ENCODE peak calls at places on chromosomes 5 and 9, in eight cellular contexts. T is progenitor cell of endocrine pancreas; S is T-cell; U is activated naive CD4-positive, alpha-beta T cell treated with anti-CD3 and anti-CD28 coated beads, Interleukin-2, amount 50 U/mL, for 72 hours; A is HTR-8/SVneo; K is hypothalamus; B is activated CD4-positive, CD25-positive, alpha-beta regulatory T cell; V is naive thymus-derived CD8-positive, alpha-beta T cell. N is an unnamed sample.

GRCh38 chr9:110389148-110389783 is 51.6 kb upstream of the TXNDC8 start:
- DNase-seq in T (no peak), S (no peak), U (no peak), A (no peak), K (no peak), B (no peak), V (no peak), N (no peak)

GRCh38 chr5:139752506-139753350 is 42.9 kb upstream of the PSD2 start:
- DNase-seq in T (no peak), S (no peak), U (no peak), A (peak; percentile 51), K (no peak), B (no peak), V (no peak), N (no peak)

GRCh38 chr5:157913575-157913974 is 54.6 kb upstream of the CLINT1 start:
- DNase-seq in T (no peak), S (no peak), U (no peak), A (no peak), K (no peak), B (no peak), V (no peak), N (no peak)

GRCh38 chr5:163624466-163624865 is 119.0 kb downstream of the MAT2B start:
- DNase-seq in T (no peak), S (no peak), U (no peak), A (no peak), K (no peak), B (no peak), V (no peak), N (no peak)

GRCh38 chr5:1227669-1228068 is 2.5 kb downstream of the SLC6A18 start:
- DNase-seq in T (no peak), S (no peak), U (no peak), A (peak; percentile 96), K (no peak), B (no peak), V (no peak), N (no peak)

GRCh38 chr5:128213340-128213739 is 129.8 kb downstream of the SLC12A2 start:
- DNase-seq in T (peak; percentile 31), S (no peak), U (peak; percentile 39), A (peak; percentile 30), K (peak; percentile 21), B (no peak), V (no peak), N (peak; percentile 75)

GRCh38 chr9:121680236-121680635 is 28.8 kb downstream of the DAB2IP start:
- DNase-seq in T (no peak), S (no peak), U (no peak), A (no peak), K (no peak), B (no peak), V (no peak), N (no peak)

GRCh38 chr9:126719677-126720435 is 85.0 kb upstream of the ZBTB43 start:
- DNase-seq in T (no peak), S (peak; percentile 90), U (peak; percentile 79), A (peak; percentile 34), K (peak; percentile 45), B (peak; percentile 69), V (peak; percentile 90), N (peak; percentile 86)

GRCh38 chr5:43582082-43583005 is 20.6 kb upstream of the NNT start:
- DNase-seq in T (no peak), S (no peak), U (no peak), A (no peak), K (no peak), B (no peak), V (no peak), N (no peak)

GRCh38 chr5:52950686-52951085 is 38.5 kb upstream of the ITGA2 start:
- DNase-seq in T (no peak), S (no peak), U (no peak), A (no peak), K (no peak), B (no peak), V (no peak), N (no peak)

GRCh38 chr9:124054671-124055212 is 43.2 kb downstream of the LHX2 start:
- DNase-seq in T (no peak), S (no peak), U (peak; percentile 43), A (peak; percentile 43), K (no peak), B (no peak), V (no peak), N (no peak)

GRCh38 chr5:35046754-35047153 is 995 bp downstream of the AGXT2 start:
- DNase-seq in T (no peak), S (no peak), U (no peak), A (peak; percentile 81), K (no peak), B (no peak), V (no peak), N (no peak)

GRCh38 chr5:29085142-29085541 is 2046.8 kb upstream of the CDH9 start:
- DNase-seq in T (no peak), S (no peak), U (no peak), A (no peak), K (no peak), B (no peak), V (no peak), N (no peak)

GRCh38 chr5:39274388-39275085 is 55.2 kb upstream of the FYB1 start:
- DNase-seq in T (no peak), S (no peak), U (no peak), A (no peak), K (no peak), B (no peak), V (no peak), N (no peak)

GRCh38 chr9:3497857-3498256 is 27.9 kb downstream of the RFX3 start:
- DNase-seq in T (no peak), S (no peak), U (no peak), A (no peak), K (no peak), B (no peak), V (no peak), N (no peak)

GRCh38 chr5:131368866-131369265 is 105.0 kb downstream of the CDC42SE2 start:
- DNase-seq in T (no peak), S (no peak), U (no peak), A (no peak), K (no peak), B (no peak), V (no peak), N (no peak)

GRCh38 chr5:164679461-164679860 is 1174.0 kb downstream of the MAT2B start:
- DNase-seq in T (no peak), S (no peak), U (no peak), A (no peak), K (no peak), B (no peak), V (no peak), N (no peak)

GRCh38 chr5:40877371-40877988 is 31.8 kb upstream of the C7 start:
- DNase-seq in T (no peak), S (no peak), U (peak; percentile 6), A (no peak), K (no peak), B (no peak), V (no peak), N (no peak)

GRCh38 chr9:84254972-84255371 is 85.6 kb downstream of the SLC28A3 start:
- DNase-seq in T (no peak), S (no peak), U (no peak), A (no peak), K (no peak), B (no peak), V (no peak), N (no peak)

GRCh38 chr9:123375725-123376132 is 19.7 kb downstream of the CRB2 start:
- DNase-seq in T (no peak), S (no peak), U (no peak), A (no peak), K (no peak), B (no peak), V (no peak), N (peak; percentile 63)

GRCh38 chr5:153565822-153566221 is 75.4 kb downstream of the GRIA1 start:
- DNase-seq in T (no peak), S (no peak), U (no peak), A (no peak), K (no peak), B (no peak), V (no peak), N (no peak)

GRCh38 chr5:89580976-89581375 is 698.0 kb upstream of the MEF2C start:
- DNase-seq in T (no peak), S (no peak), U (no peak), A (no peak), K (no peak), B (no peak), V (no peak), N (peak; percentile 8)

GRCh38 chr5:174166231-174167079 is 120.9 kb downstream of the NSG2 start:
- DNase-seq in T (no peak), S (no peak), U (no peak), A (no peak), K (no peak), B (no peak), V (no peak), N (no peak)

GRCh38 chr5:91352831-91353695 is 30.1 kb downstream of the ARRDC3 start:
- DNase-seq in T (no peak), S (no peak), U (no peak), A (no peak), K (no peak), B (no peak), V (no peak), N (peak; percentile 72)

GRCh38 chr9:111798786-111799185 is 4.0 kb upstream of the SHOC1 start:
- DNase-seq in T (no peak), S (no peak), U (no peak), A (no peak), K (no peak), B (no peak), V (no peak), N (no peak)

GRCh38 chr5:90161399-90161798 is 248.2 kb downstream of the CETN3 start:
- DNase-seq in T (no peak), S (no peak), U (no peak), A (peak; percentile 9), K (no peak), B (no peak), V (no peak), N (peak; percentile 28)

GRCh38 chr9:87569008-87569908 is 71.6 kb downstream of the DAPK1 start:
- DNase-seq in T (no peak), S (no peak), U (no peak), A (no peak), K (no peak), B (no peak), V (no peak), N (no peak)

GRCh38 chr9:72589684-72590555 is 68.5 kb downstream of the TMC1 start:
- DNase-seq in T (no peak), S (no peak), U (no peak), A (no peak), K (no peak), B (no peak), V (no peak), N (peak; percentile 78)

GRCh38 chr5:129361441-129362025 is 98.6 kb upstream of the ADAMTS19 start:
- DNase-seq in T (no peak), S (no peak), U (no peak), A (no peak), K (no peak), B (no peak), V (no peak), N (peak; percentile 8)

GRCh38 chr9:131618071-131618479 is 72.8 kb downstream of the PRRT1B start:
- DNase-seq in T (no peak), S (no peak), U (no peak), A (peak; percentile 15), K (no peak), B (no peak), V (no peak), N (peak; percentile 59)

GRCh38 chr9:77714077-77714549 is 66.0 kb upstream of the GNA14 start:
- DNase-seq in T (no peak), S (no peak), U (no peak), A (no peak), K (no peak), B (no peak), V (no peak), N (no peak)

GRCh38 chr5:154477382-154478223 is 424 bp downstream of the HAND1 start:
- DNase-seq in T (no peak), S (no peak), U (peak; percentile 22), A (no peak), K (no peak), B (no peak), V (no peak), N (no peak)

GRCh38 chr9:136244116-136244775 is 1.4 kb downstream of the QSOX2 start:
- DNase-seq in T (no peak), S (peak; percentile 66), U (peak; percentile 63), A (no peak), K (no peak), B (no peak), V (peak; percentile 42), N (peak; percentile 16)

GRCh38 chr9:5112646-5113045 is 72.8 kb downstream of the INSL6 start:
- DNase-seq in T (no peak), S (no peak), U (no peak), A (no peak), K (no peak), B (no peak), V (no peak), N (no peak)

N was measured in HAP-1.